ENCODE peak calls at places on chromosomes 11 and 22, in six cellular contexts. O, D, H, B, F and S are unnamed samples.

GRCh38 chr11:100936781-100937180 is 192.8 kb downstream of the PGR start:
- DNase-seq in F (no peak), D (no peak), B (no peak), O (no peak), H (no peak), S (no peak)

GRCh38 chr11:112584674-112585073 is 324.0 kb upstream of the PLET1 start:
- DNase-seq in H (peak; percentile 41), O (no peak), D (no peak), B (no peak), F (no peak), S (peak; percentile 75)

GRCh38 chr11:88508558-88508807 is 170.9 kb upstream of the CTSC start:
- DNase-seq in B (no peak), F (no peak), D (no peak), H (peak; percentile 41), O (no peak), S (no peak)

GRCh38 chr11:104529213-104529612 is 365.3 kb upstream of the PDGFD start:
- DNase-seq in F (no peak), O (no peak), D (no peak), H (no peak), B (no peak), S (no peak)

GRCh38 chr22:40401532-40401931 is 31.1 kb downstream of the SGSM3 start:
- DNase-seq in O (no peak), H (no peak), F (no peak), D (no peak), B (peak; percentile 66), S (no peak)

GRCh38 chr11:86938900-86939880 is 16.0 kb downstream of the FZD4 start:
- DNase-seq in H (peak; percentile 71), O (no peak), F (peak; percentile 31), D (peak; percentile 77), B (no peak), S (peak; percentile 75)

GRCh38 chr11:21323617-21324016 is 654.2 kb downstream of the NELL1 start:
- DNase-seq in O (no peak), D (no peak), F (no peak), H (no peak), B (no peak), S (no peak)

GRCh38 chr22:19808873-19809478 is 45.7 kb downstream of the GNB1L start:
- DNase-seq in F (no peak), H (no peak), D (no peak), B (no peak), O (no peak), S (peak; percentile 11)

GRCh38 chr11:12784445-12784844 is 110.2 kb downstream of the TEAD1 start:
- DNase-seq in O (no peak), H (no peak), D (peak; percentile 39), B (no peak), F (no peak), S (no peak)

GRCh38 chr22:21829523-21829922 is 37.9 kb downstream of the MAPK1 start:
- DNase-seq in H (no peak), B (no peak), F (no peak), D (no peak), O (no peak), S (no peak)

GRCh38 chr11:7251836-7252682 is at the start of gene SYT9:
- DNase-seq in F (peak; percentile 43), O (peak; percentile 67), D (peak; percentile 46), B (no peak), H (peak; percentile 84), S (no peak)

GRCh38 chr22:26139320-26139719 is 29.9 kb upstream of the SEZ6L start:
- DNase-seq in H (no peak), F (peak; percentile 1), B (no peak), D (no peak), O (no peak), S (no peak)

GRCh38 chr11:130638624-130639023 is 190.2 kb downstream of the ADAMTS15 start:
- DNase-seq in O (no peak), B (no peak), D (no peak), H (no peak), F (no peak), S (no peak)

GRCh38 chr11:32297629-32298028 is 137.7 kb downstream of the WT1 start:
- DNase-seq in O (no peak), D (peak; percentile 67), H (no peak), B (no peak), F (peak; percentile 47), S (no peak)

GRCh38 chr11:92285776-92286175 is 61.2 kb downstream of the FAT3 start:
- DNase-seq in D (no peak), O (no peak), F (no peak), H (no peak), B (no peak), S (no peak)

GRCh38 chr11:90288207-90288821 is 65.5 kb upstream of the CHORDC1 start:
- DNase-seq in H (peak; percentile 48), B (no peak), O (no peak), F (peak; percentile 3), D (peak; percentile 49), S (no peak)

GRCh38 chr11:118175031-118175531 is 1.4 kb downstream of the SCN2B start:
- DNase-seq in F (peak; percentile 75), B (no peak), D (peak; percentile 47), O (no peak), H (no peak), S (no peak)

GRCh38 chr11:70360211-70360610 is 38.1 kb upstream of the CTTN start:
- DNase-seq in B (no peak), H (no peak), D (no peak), O (no peak), F (no peak), S (no peak)

GRCh38 chr11:132054822-132055221 is 684.4 kb downstream of the NTM start:
- DNase-seq in F (peak; percentile 81), O (no peak), D (peak; percentile 91), H (no peak), B (no peak), S (no peak)

GRCh38 chr11:94815705-94816344 is 47.7 kb downstream of the AMOTL1 start:
- DNase-seq in B (no peak), D (no peak), F (peak; percentile 31), H (no peak), O (no peak), S (peak; percentile 62)

GRCh38 chr22:21455334-21456089 is 11.7 kb upstream of the TMEM191C start:
- DNase-seq in O (no peak), B (no peak), D (no peak), H (no peak), F (no peak), S (no peak)

GRCh38 chr11:1953489-1954284 is 6.6 kb downstream of the MRPL23 start:
- DNase-seq in B (peak; percentile 15), F (no peak), H (no peak), D (no peak), O (peak; percentile 17), S (no peak)

GRCh38 chr11:1826552-1827094 is 8.2 kb upstream of the SYT8 start:
- DNase-seq in F (peak; percentile 74), B (no peak), H (no peak), O (peak; percentile 53), D (peak; percentile 81), S (no peak)

GRCh38 chr22:46750861-46751260 is 11.6 kb upstream of the TBC1D22A start:
- DNase-seq in D (no peak), H (no peak), O (no peak), F (no peak), B (no peak), S (no peak)
- H3K4me1 ChIP-seq in D (peaks cover 35% of the 10 kb centered on the region), H (peaks cover 8% of the 10 kb centered on the region), O (peaks cover 3% of the 10 kb centered on the region), F (peaks cover 10% of the 10 kb centered on the region), B (peaks cover 26% of the 10 kb centered on the region), S (peaks cover 18% of the 10 kb centered on the region)

DNA sequence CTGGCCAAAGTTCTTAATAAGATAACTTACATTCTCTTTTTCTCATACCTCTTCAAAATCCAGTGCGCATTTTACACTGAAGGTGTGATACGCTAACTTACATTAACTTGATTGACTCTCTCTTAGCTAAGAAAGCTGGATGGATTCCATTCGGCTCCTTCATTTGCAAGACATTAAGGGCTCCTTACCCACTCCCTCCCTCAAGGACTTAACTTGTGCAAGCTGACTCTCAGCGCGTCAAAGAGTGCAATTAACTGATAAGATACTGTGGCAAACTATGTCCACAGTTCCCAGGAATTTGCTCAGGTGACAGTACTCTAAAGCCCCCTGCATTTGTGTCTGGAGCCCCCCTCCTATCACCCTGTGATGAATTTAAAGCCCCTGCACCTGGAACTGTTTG is 6.4 kb upstream of the RFPL1 start:
- DNase-seq in B (no peak), O (no peak), F (no peak), H (peak; percentile 25), D (no peak), S (peak; percentile 62)
- H3K4me3 ChIP-seq in B (no peak overlapping the region), O (no peak overlapping the region), F (no peak overlapping the region), H (no peak overlapping the region), D (no peak overlapping the region), S (no peak overlapping the region)

GRCh38 chr11:64101461-64101860 is 64.5 kb downstream of the MACROD1 start:
- DNase-seq in B (no peak), O (no peak), H (no peak), D (peak; percentile 34), F (no peak), S (no peak)
- H3K4me1 ChIP-seq in B (no peaks in the 10 kb centered on the region), O (no peaks in the 10 kb centered on the region), H (peaks cover under 1% of the 10 kb centered on the region), D (no peaks in the 10 kb centered on the region), F (no peaks in the 10 kb centered on the region), S (no peaks in the 10 kb centered on the region)

DNA sequence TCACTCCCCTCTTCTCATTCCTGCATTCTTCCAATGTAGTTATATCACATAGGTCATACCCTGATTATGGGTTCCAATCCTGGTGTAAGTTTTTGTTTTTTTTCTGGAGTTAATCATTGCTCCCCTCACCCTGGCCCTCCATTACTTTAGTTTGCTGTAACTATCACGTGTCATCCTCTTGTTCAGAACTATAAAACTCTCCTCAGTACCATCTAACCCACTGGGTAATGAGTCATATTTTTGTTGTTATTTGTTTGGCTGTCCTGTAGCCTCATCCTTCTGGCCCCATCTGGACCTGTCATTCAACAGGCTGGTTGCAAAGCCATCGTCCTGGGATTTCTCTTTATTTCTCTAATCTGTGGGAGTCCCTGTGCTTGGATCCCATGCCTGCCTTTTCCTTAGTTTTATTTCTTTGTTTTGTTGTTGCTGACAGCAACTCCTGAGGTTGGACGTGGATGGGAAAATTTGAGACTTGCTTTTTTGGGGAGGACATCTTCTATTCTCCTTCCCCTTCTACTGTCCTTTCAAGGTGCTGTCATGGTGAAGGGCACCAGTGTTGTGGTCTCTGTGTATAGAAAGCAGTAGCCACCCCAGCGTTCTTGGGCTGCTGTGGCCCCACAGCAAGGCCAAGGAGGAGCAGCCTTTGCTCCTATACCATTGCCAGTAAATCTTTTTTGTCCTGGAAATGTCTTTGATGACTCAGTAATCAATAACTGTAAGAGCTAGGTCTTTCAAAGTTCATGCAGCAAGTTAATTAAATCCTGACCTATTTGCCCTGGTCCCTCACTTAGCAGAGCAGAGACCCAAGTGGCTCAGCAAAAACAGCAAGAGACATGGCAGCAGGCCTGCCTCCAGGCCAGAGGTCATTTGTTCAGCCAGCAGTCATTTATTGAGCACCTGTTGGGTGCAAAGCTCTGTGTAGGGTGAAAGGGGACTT is 82.5 kb downstream of the C22orf31 start:
- DNase-seq in D (no peak), F (no peak), H (no peak), O (no peak), B (no peak), S (no peak)
- H3K4me3 ChIP-seq in D (no peak overlapping the region), F (no peak overlapping the region), H (no peak overlapping the region), O (no peak overlapping the region), B (no peak overlapping the region), S (no peak overlapping the region)

DNA sequence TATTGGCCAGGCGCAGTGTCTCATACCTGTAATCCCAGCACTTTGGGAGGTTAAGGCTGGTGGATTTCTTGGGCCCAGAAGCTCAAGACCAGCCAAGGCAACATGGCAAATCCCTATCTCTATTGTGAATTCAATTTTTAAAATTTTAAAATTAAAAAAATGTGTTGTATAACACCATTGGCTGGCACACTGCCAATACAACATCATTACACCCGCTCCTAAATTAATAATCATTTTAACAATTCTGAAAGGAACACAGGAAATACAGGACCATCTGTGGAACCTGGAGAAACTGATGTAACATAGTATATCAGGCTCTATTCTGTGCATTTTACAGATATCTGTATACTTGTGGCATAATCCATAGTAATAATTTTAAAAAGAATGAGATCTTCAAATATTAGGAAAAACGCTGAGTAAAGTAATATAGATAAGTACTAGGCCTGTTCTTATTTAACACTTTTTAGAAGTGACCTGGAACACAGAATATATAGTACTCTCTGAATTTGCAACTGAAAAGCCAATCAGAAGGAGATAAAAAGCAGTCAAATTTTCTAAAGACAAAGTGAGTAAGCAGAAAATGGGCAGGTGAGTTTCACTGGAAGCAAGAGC is 124.3 kb downstream of the APOL5 start:
- DNase-seq in D (no peak), F (no peak), O (no peak), H (no peak), B (no peak), S (no peak)
- H3K4me1 ChIP-seq in D (peaks cover 13% of the 10 kb centered on the region), F (peaks cover 22% of the 10 kb centered on the region), O (no peaks in the 10 kb centered on the region), H (peaks cover 26% of the 10 kb centered on the region), B (peaks cover 5% of the 10 kb centered on the region), S (peaks cover 37% of the 10 kb centered on the region)